ENCODE peak calls at places on chromosomes 11 and 22, in seven cellular contexts. Q is neuronal stem cell, B is AG04450, H is Panc1, T is breast epithelium, I is upper lobe of right lung, C is adrenal gland. G is an unnamed sample.
A peak's percentile ranks its signal among the peaks of the same experiment; 100 is the strongest.

GRCh38 chr11:113627297-113627696 is 78.8 kb downstream of the TMPRSS5 start:
- DNase-seq in C (no peak), H (no peak), B (no peak), T (no peak), I (no peak), Q (no peak), G (no peak)

GRCh38 chr22:37930270-37930951 is 23.0 kb downstream of the C22orf23 start:
- DNase-seq in T (no peak), C (peak; percentile 41), B (no peak), I (no peak), H (no peak), Q (no peak), G (peak; percentile 58)

GRCh38 chr11:72570893-72571741 is 103.1 kb downstream of the PDE2A start:
- DNase-seq in H (no peak), B (no peak), I (peak; percentile 35), T (no peak), C (no peak), Q (no peak), G (no peak)

GRCh38 chr11:32529994-32530588 is 53.5 kb upstream of the EIF3M start:
- DNase-seq in Q (no peak), I (no peak), H (no peak), C (no peak), T (no peak), B (no peak), G (no peak)

GRCh38 chr11:130209944-130210854 is 50.6 kb downstream of the ST14 start:
- DNase-seq in T (no peak), H (no peak), I (peak; percentile 48), C (peak; percentile 14), B (no peak), Q (no peak), G (no peak)

GRCh38 chr11:124376280-124376679 is 8.0 kb downstream of the OR8B2 start:
- DNase-seq in Q (no peak), I (no peak), C (no peak), T (no peak), B (no peak), H (no peak), G (no peak)

GRCh38 chr11:75862437-75862836 is 47.4 kb downstream of the UVRAG start:
- DNase-seq in C (no peak), T (no peak), H (no peak), Q (no peak), B (no peak), I (no peak), G (no peak)

GRCh38 chr11:59174664-59175033 is 2.7 kb downstream of the DTX4 start:
- DNase-seq in Q (no peak), H (no peak), T (no peak), B (no peak), C (no peak), I (no peak), G (no peak)

GRCh38 chr11:69452589-69452988 is 28.9 kb upstream of the LINC01488 start:
- DNase-seq in B (no peak), Q (no peak), H (no peak), C (no peak), I (no peak), T (no peak), G (no peak)

GRCh38 chr11:57978686-57979531 is 44.8 kb upstream of the OR9Q1 start:
- DNase-seq in Q (no peak), H (no peak), B (no peak), C (no peak), T (no peak), I (no peak), G (no peak)

GRCh38 chr22:26964642-26965041 is 307.3 kb downstream of the MIAT start:
- DNase-seq in T (no peak), I (no peak), Q (no peak), B (no peak), C (no peak), H (no peak), G (no peak)

GRCh38 chr22:40641269-40641668 is 4.8 kb upstream of the MRTFA start:
- DNase-seq in T (no peak), Q (no peak), I (no peak), H (no peak), C (no peak), B (no peak), G (no peak)

GRCh38 chr11:45026835-45027234 is 76.2 kb upstream of the TP53I11 start:
- DNase-seq in C (no peak), B (no peak), I (no peak), T (no peak), Q (no peak), H (no peak), G (no peak)
- H3K9me3 ChIP-seq in C (no peaks in the 10 kb centered on the region), B (no peaks in the 10 kb centered on the region), I (no peaks in the 10 kb centered on the region), T (no peaks in the 10 kb centered on the region), Q (no peaks in the 10 kb centered on the region), H (no peaks in the 10 kb centered on the region), G (no peaks in the 10 kb centered on the region)

GRCh38 chr11:708511-708910 is 2.5 kb downstream of the EPS8L2 start:
- DNase-seq in C (no peak), B (no peak), Q (no peak), I (no peak), H (no peak), T (no peak), G (no peak)
- H3K9me3 ChIP-seq in C (no peaks in the 10 kb centered on the region), B (no peaks in the 10 kb centered on the region), Q (no peaks in the 10 kb centered on the region), I (no peaks in the 10 kb centered on the region), H (no peaks in the 10 kb centered on the region), T (no peaks in the 10 kb centered on the region), G (no peaks in the 10 kb centered on the region)

GRCh38 chr11:11746454-11746853 is 95.3 kb upstream of the USP47 start:
- DNase-seq in C (no peak), H (no peak), Q (no peak), I (no peak), B (no peak), T (no peak), G (no peak)

GRCh38 chr11:11743216-11743615 is 98.6 kb upstream of the USP47 start:
- DNase-seq in H (no peak), C (no peak), T (no peak), I (no peak), B (no peak), Q (no peak), G (no peak)

GRCh38 chr11:11748706-11749365 is 92.9 kb upstream of the USP47 start:
- DNase-seq in B (no peak), T (no peak), H (no peak), I (no peak), Q (no peak), C (no peak), G (no peak)

GRCh38 chr11:11750479-11750878 is 91.3 kb upstream of the USP47 start:
- DNase-seq in B (no peak), Q (no peak), I (no peak), C (no peak), H (no peak), T (no peak), G (no peak)

DNA sequence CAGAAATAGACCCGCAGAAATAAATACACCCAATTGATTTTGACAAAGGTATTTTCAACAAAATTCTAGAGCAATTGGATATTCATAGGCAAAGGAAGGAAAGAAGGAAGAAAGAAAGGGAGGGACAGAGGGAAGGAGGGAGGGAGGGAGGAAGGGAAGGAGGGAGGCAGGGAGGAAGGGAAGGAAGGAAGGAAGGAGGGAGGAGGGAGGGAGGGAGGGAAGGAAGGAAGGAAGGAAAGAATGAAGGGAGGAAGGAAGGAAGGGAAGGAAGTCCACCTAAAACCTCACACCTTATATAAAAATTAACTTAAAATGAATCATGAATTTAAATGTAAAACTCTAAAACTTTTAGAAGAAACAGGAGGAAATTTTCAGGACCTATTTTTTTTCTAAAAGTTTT is 94.2 kb upstream of the USP47 start:
- DNase-seq in I (no peak), T (no peak), H (no peak), Q (no peak), B (no peak), C (no peak), G (no peak)
- H3K9me3 ChIP-seq in I (no peaks in the 10 kb centered on the region), T (no peaks in the 10 kb centered on the region), H (no peaks in the 10 kb centered on the region), Q (no peaks in the 10 kb centered on the region), B (no peaks in the 10 kb centered on the region), C (no peaks in the 10 kb centered on the region), G (no peaks in the 10 kb centered on the region)

GRCh38 chr22:49565516-49565855 is 262.2 kb downstream of the BRD1 start:
- DNase-seq in C (peak; percentile 0), B (no peak), T (peak; percentile 25), H (no peak), Q (no peak), I (no peak), G (no peak)

GRCh38 chr22:49564054-49564453 is 263.6 kb downstream of the BRD1 start:
- DNase-seq in C (peak; percentile 4), I (no peak), T (no peak), H (no peak), Q (no peak), B (no peak), G (no peak)

GRCh38 chr22:49566141-49566541 is 261.5 kb downstream of the BRD1 start:
- DNase-seq in Q (no peak), B (no peak), T (peak; percentile 15), C (peak; percentile 1), I (no peak), H (no peak), G (no peak)

GRCh38 chr22:49566693-49567092 is 261.0 kb downstream of the BRD1 start:
- DNase-seq in T (peak; percentile 44), I (no peak), H (no peak), Q (no peak), C (no peak), B (no peak), G (no peak)

DNA sequence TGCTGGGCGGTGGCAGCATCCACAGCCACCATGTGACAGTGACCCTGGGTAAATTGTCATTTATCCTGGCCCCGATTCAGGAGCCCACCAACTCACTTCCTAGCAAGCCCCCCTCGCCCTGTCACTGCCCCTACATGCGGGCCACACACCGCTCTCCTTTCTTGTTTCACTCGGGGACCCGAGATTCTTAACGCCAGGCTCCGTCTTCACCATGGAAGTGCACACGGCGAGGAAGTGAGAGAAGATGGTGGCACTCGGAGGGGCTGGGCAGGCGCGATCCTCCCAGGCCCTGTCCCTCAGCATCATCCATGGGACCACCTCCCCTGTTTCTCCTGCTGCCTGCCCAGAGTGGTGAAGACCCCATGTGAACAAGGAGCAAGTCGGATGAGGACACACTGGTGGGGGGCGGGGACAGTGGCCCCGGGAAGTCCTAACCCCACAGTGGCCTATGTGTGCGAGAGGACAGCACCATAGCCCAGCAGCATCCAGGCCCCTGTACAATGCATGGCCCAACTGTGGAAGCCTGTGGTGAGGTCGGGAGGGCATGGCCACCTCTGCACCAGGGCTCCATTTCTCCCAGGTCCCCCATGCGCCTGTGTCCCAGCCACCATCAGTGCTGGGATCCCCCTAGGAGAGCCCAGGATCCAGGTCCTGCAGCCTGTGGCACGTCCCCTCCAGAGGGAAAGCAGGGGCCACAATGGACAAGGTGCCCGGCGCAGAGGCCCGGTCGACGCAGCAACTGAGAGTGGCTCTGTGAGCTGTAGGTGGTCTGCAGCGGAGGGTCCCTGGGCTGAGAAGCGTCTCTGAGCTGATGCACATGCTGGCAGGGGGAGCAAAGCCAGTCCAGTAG is 262.8 kb downstream of the BRD1 start:
- DNase-seq in T (peak; percentile 34), C (peak; percentile 7), Q (no peak), B (no peak), H (no peak), I (no peak), G (no peak)
- H3K9me3 ChIP-seq in T (no peaks in the 10 kb centered on the region), C (no peaks in the 10 kb centered on the region), Q (no peaks in the 10 kb centered on the region), B (peaks cover 65% of the 10 kb centered on the region), H (no peaks in the 10 kb centered on the region), I (no peaks in the 10 kb centered on the region), G (no peaks in the 10 kb centered on the region)

GRCh38 chr22:30978304-30978962 is 9.4 kb downstream of the TUG1 start:
- DNase-seq in B (no peak), H (no peak), T (no peak), I (no peak), Q (no peak), C (no peak), G (no peak)
- H3K9me3 ChIP-seq in B (peaks cover 7% of the 10 kb centered on the region), H (peaks cover 25% of the 10 kb centered on the region), T (peaks cover 98% of the 10 kb centered on the region), I (peaks cover 30% of the 10 kb centered on the region), Q (peaks cover 78% of the 10 kb centered on the region), C (no peaks in the 10 kb centered on the region), G (no peaks in the 10 kb centered on the region)

GRCh38 chr22:47647720-47648119 is 885.3 kb downstream of the TBC1D22A start:
- DNase-seq in C (no peak), Q (no peak), B (no peak), H (no peak), T (no peak), I (no peak), G (no peak)
- H3K9me3 ChIP-seq in C (no peaks in the 10 kb centered on the region), Q (no peaks in the 10 kb centered on the region), B (peaks cover 25% of the 10 kb centered on the region), H (no peaks in the 10 kb centered on the region), T (peaks cover 5% of the 10 kb centered on the region), I (no peaks in the 10 kb centered on the region), G (no peaks in the 10 kb centered on the region)

G was measured in body of pancreas.